ENCODE peak calls at places on chromosomes 12 and 14, in ten cellular contexts. E is GM10248, S is activated B cell treated with CpG ODN at 0.5 μM for 24 hours, J is progenitor cell of endocrine pancreas, U is EL, K is occipital lobe, C is M059J, W is natural killer cell, X is coronary artery, R is astrocyte. L is an unnamed sample.

GRCh38 chr12:86228656-86229055 is 27.5 kb downstream of the MGAT4C start:
- DNase-seq in J (no peak), U (no peak), R (no peak), C (no peak), K (no peak), W (no peak), X (no peak), E (no peak), S (no peak), L (no peak)

GRCh38 chr14:72688990-72689677 is 204.8 kb downstream of the DPF3 start:
- DNase-seq in J (no peak), U (no peak), E (no peak), R (no peak), S (no peak), X (no peak), C (no peak), W (no peak), K (no peak), L (no peak)

GRCh38 chr12:47927346-47927745 is 22.6 kb upstream of the VDR start:
- DNase-seq in W (no peak), K (no peak), X (no peak), S (no peak), U (no peak), J (no peak), C (no peak), R (no peak), E (no peak), L (no peak)

GRCh38 chr12:54368016-54368708 is 3.9 kb upstream of the GPR84 start:
- DNase-seq in U (no peak), K (no peak), C (no peak), R (no peak), S (no peak), E (no peak), J (no peak), W (peak), X (no peak), L (no peak)

GRCh38 chr12:1064317-1064716 is 73.3 kb downstream of the ERC1 start:
- DNase-seq in C (no peak), J (no peak), W (no peak), X (no peak), E (no peak), S (no peak), R (no peak), K (no peak), U (no peak), L (no peak)

GRCh38 chr14:102795060-102795925 is 18.0 kb downstream of the TRAF3 start:
- DNase-seq in E (no peak), U (peak), K (no peak), X (no peak), C (peak), S (no peak), R (peak), W (no peak), J (no peak), L (peak)

GRCh38 chr14:32826404-32827082 is 112.1 kb upstream of the NPAS3 start:
- DNase-seq in E (no peak), J (no peak), K (peak), C (peak), R (peak), U (no peak), X (no peak), S (no peak), W (no peak), L (peak)

GRCh38 chr14:74080820-74081460 is 3.3 kb downstream of the ALDH6A1 start:
- DNase-seq in X (no peak), W (no peak), U (no peak), S (no peak), E (no peak), J (no peak), C (no peak), K (no peak), R (no peak), L (no peak)

GRCh38 chr12:124764870-124765570 is 98.6 kb downstream of the SCARB1 start:
- DNase-seq in E (no peak), W (no peak), K (no peak), S (no peak), R (peak), C (peak), X (no peak), U (peak), J (no peak), L (peak)

GRCh38 chr12:53070901-53071492 is 8.2 kb downstream of the SPRYD3 start:
- DNase-seq in U (peak), X (no peak), C (no peak), E (no peak), K (no peak), J (no peak), R (no peak), W (no peak), S (no peak), L (peak)

GRCh38 chr14:76055330-76055729 is 69.8 kb downstream of the IFT43 start:
- DNase-seq in K (no peak), W (no peak), S (no peak), X (no peak), E (no peak), C (no peak), R (no peak), U (no peak), J (no peak), L (no peak)

GRCh38 chr12:64680235-64680634 is 69.9 kb downstream of the RASSF3 start:
- DNase-seq in R (no peak), K (no peak), S (no peak), X (no peak), C (peak), W (no peak), U (no peak), J (no peak), E (no peak), L (no peak)

GRCh38 chr12:110199360-110200123 is 75.4 kb downstream of the IFT81 start:
- DNase-seq in W (no peak), U (peak), J (no peak), E (no peak), K (no peak), C (peak), R (peak), S (no peak), X (no peak), L (peak)

GRCh38 chr12:44858456-44858855 is 17.7 kb downstream of the NELL2 start:
- DNase-seq in X (no peak), C (no peak), S (no peak), U (no peak), K (no peak), E (no peak), J (no peak), W (no peak), R (no peak), L (no peak)

GRCh38 chr14:106067935-106068334 is 541.6 kb downstream of the TMEM121 start:
- DNase-seq in K (no peak), W (no peak), S (no peak), J (no peak), E (no peak), X (no peak), U (no peak), C (no peak), R (no peak), L (no peak)

GRCh38 chr12:5807090-5807414 is 138.0 kb downstream of the ANO2 start:
- DNase-seq in K (no peak), W (no peak), C (peak), X (no peak), R (peak), S (no peak), J (no peak), U (peak), E (no peak), L (no peak)

GRCh38 chr12:30805959-30806358 is 51.2 kb upstream of the CAPRIN2 start:
- DNase-seq in C (peak), R (no peak), X (no peak), K (no peak), E (no peak), J (no peak), W (no peak), S (no peak), U (no peak), L (no peak)

GRCh38 chr12:53299101-53299453 is 418 bp upstream of the MYG1 start:
- DNase-seq in X (no peak), K (no peak), C (peak), W (no peak), E (no peak), S (no peak), J (no peak), R (peak), U (peak), L (peak)

GRCh38 chr14:95387826-95388445 is 68.2 kb upstream of the CLMN start:
- DNase-seq in E (no peak), S (no peak), U (no peak), C (no peak), X (no peak), J (no peak), K (no peak), R (no peak), W (no peak), L (no peak)

GRCh38 chr12:116832353-116832752 is 48.9 kb downstream of the HRK start:
- DNase-seq in X (no peak), J (no peak), C (no peak), U (no peak), E (no peak), W (no peak), R (no peak), K (no peak), S (no peak), L (no peak)

GRCh38 chr14:21245813-21246212 is 23.4 kb downstream of the HNRNPC start:
- DNase-seq in R (no peak), C (no peak), K (no peak), J (no peak), W (no peak), S (no peak), U (no peak), X (no peak), E (no peak), L (no peak)

GRCh38 chr12:77488041-77488620 is 342.6 kb upstream of the NAV3 start:
- DNase-seq in J (no peak), C (peak), U (peak), W (no peak), R (peak), K (no peak), E (no peak), X (no peak), S (no peak), L (peak)

GRCh38 chr14:67583711-67584644 is 16.1 kb downstream of the PIGH start:
- DNase-seq in S (no peak), U (peak), E (peak), R (peak), W (no peak), K (no peak), J (peak), X (no peak), C (peak), L (peak)

GRCh38 chr14:100470523-100470897 is 116.7 kb downstream of the BEGAIN start:
- DNase-seq in S (no peak), C (no peak), U (no peak), W (no peak), X (no peak), R (no peak), J (no peak), E (no peak), K (no peak), L (no peak)

GRCh38 chr12:96425973-96426372 is 25.7 kb upstream of the CDK17 start:
- DNase-seq in S (no peak), C (peak), J (no peak), R (peak), K (no peak), E (no peak), U (peak), X (no peak), W (no peak), L (peak)

L was measured in GM23248.